ENCODE peak calls at places on chromosome 20, in four cellular contexts. T, R, I and G are unnamed samples.

GRCh38 chr20:4455301-4455701 is 266.4 kb upstream of the PRND start:
- DNase-seq in T (no peak), R (no peak), I (no peak), G (no peak)

GRCh38 chr20:1434571-1435336 is 31.9 kb downstream of the NSFL1C start:
- DNase-seq in T (peak), R (no peak), I (no peak), G (peak)

GRCh38 chr20:12535770-12536169 is 473.0 kb upstream of the SPTLC3 start:
- DNase-seq in T (no peak), R (no peak), I (no peak), G (no peak)

GRCh38 chr20:2089447-2089846 is 12.2 kb upstream of the STK35 start:
- DNase-seq in T (no peak), R (no peak), I (no peak), G (no peak)

GRCh38 chr20:31846793-31847138 is 1.4 kb upstream of the FOXS1 start:
- DNase-seq in T (no peak), R (no peak), I (no peak), G (no peak)

GRCh38 chr20:11844691-11845090 is 73.0 kb upstream of the BTBD3 start:
- DNase-seq in T (no peak), R (no peak), I (no peak), G (no peak)

GRCh38 chr20:43415661-43416430 is 41.9 kb upstream of the SRSF6 start:
- DNase-seq in T (no peak), R (no peak), I (no peak), G (no peak)

GRCh38 chr20:25061821-25062530 is 4.0 kb upstream of the ACSS1 start:
- DNase-seq in T (no peak), R (no peak), I (no peak), G (no peak)

GRCh38 chr20:35049776-35050352 is 42.7 kb downstream of the TRPC4AP start:
- DNase-seq in T (no peak), R (peak), I (no peak), G (no peak)

GRCh38 chr20:50269111-50270033 is 78.7 kb downstream of the CEBPB start:
- DNase-seq in T (no peak), R (no peak), I (no peak), G (no peak)

GRCh38 chr20:31497838-31498540 is 16.3 kb upstream of the HM13 start:
- DNase-seq in T (no peak), R (no peak), I (no peak), G (no peak)

GRCh38 chr20:18058661-18059467 is 1.1 kb upstream of the OVOL2 start:
- DNase-seq in T (peak), R (peak), I (peak), G (no peak)

GRCh38 chr20:3434232-3434631 is 26.8 kb upstream of the DNAAF9 start:
- DNase-seq in T (no peak), R (no peak), I (no peak), G (no peak)

GRCh38 chr20:18504479-18505060 is 3.2 kb upstream of the SEC23B start:
- DNase-seq in T (no peak), R (no peak), I (no peak), G (no peak)

GRCh38 chr20:48405909-48406308 is 421.9 kb downstream of the PREX1 start:
- DNase-seq in T (no peak), R (peak), I (no peak), G (no peak)

GRCh38 chr20:41889125-41889870 is 271.1 kb upstream of the CHD6 start:
- DNase-seq in T (no peak), R (peak), I (no peak), G (no peak)

GRCh38 chr20:52959125-52959524 is 13.0 kb upstream of the TSHZ2 start:
- DNase-seq in T (no peak), R (peak), I (peak), G (no peak)

GRCh38 chr20:55740076-55740475 is 265.2 kb downstream of the CBLN4 start:
- DNase-seq in T (no peak), R (no peak), I (no peak), G (no peak)

GRCh38 chr20:52104546-52105044 is 87.0 kb downstream of the ZFP64 start:
- DNase-seq in T (no peak), R (peak), I (peak), G (no peak)

GRCh38 chr20:63553251-63553932 is 567 bp upstream of the FNDC11 start:
- DNase-seq in T (peak), R (peak), I (peak), G (peak)

GRCh38 chr20:53009979-53010735 is 38.0 kb downstream of the TSHZ2 start:
- DNase-seq in T (no peak), R (no peak), I (no peak), G (no peak)

GRCh38 chr20:41149679-41150131 is 12.4 kb downstream of the PLCG1 start:
- DNase-seq in T (no peak), R (peak), I (no peak), G (no peak)

GRCh38 chr20:25025091-25025861 is 32.7 kb downstream of the ACSS1 start:
- DNase-seq in T (no peak), R (no peak), I (no peak), G (no peak)

GRCh38 chr20:34076952-34077351 is 35.1 kb downstream of the EIF2S2 start:
- DNase-seq in T (no peak), R (no peak), I (no peak), G (no peak)

GRCh38 chr20:25867776-25868649 is 171.4 kb upstream of the ZNF337 start:
- DNase-seq in T (peak), R (peak), I (peak), G (peak)

GRCh38 chr20:9028419-9028818 is 40.5 kb upstream of the PLCB4 start:
- DNase-seq in T (no peak), R (no peak), I (no peak), G (no peak)

GRCh38 chr20:53262294-53262840 is 290.2 kb downstream of the TSHZ2 start:
- DNase-seq in T (no peak), R (no peak), I (no peak), G (no peak)

GRCh38 chr20:31260326-31260932 is 3.0 kb downstream of the DEFB115 start:
- DNase-seq in T (no peak), R (peak), I (no peak), G (no peak)

GRCh38 chr20:7893019-7893730 is 47.1 kb downstream of the HAO1 start:
- DNase-seq in T (no peak), R (no peak), I (no peak), G (no peak)

GRCh38 chr20:17637985-17638640 is 43.9 kb downstream of the RRBP1 start:
- DNase-seq in T (no peak), R (no peak), I (no peak), G (no peak)

GRCh38 chr20:11553603-11554002 is 364.1 kb upstream of the BTBD3 start:
- DNase-seq in T (no peak), R (peak), I (no peak), G (no peak)

GRCh38 chr20:48841861-48842529 is 14.2 kb upstream of the PREX1 start:
- DNase-seq in T (no peak), R (peak), I (no peak), G (no peak)

GRCh38 chr20:39632176-39632575 is 670.0 kb downstream of the DHX35 start:
- DNase-seq in T (no peak), R (no peak), I (no peak), G (no peak)

GRCh38 chr20:29079769-29080690 is 2177.4 kb upstream of the DEFB115 start:
- DNase-seq in T (no peak), R (peak), I (no peak), G (no peak)

GRCh38 chr20:48556956-48557355 is 270.8 kb downstream of the PREX1 start:
- DNase-seq in T (no peak), R (no peak), I (peak), G (no peak)

GRCh38 chr20:34377072-34377847 is 14.2 kb downstream of the ITCH start:
- DNase-seq in T (peak), R (no peak), I (no peak), G (peak)

GRCh38 chr20:53961527-53961926 is 108.9 kb downstream of the BCAS1 start:
- DNase-seq in T (no peak), R (no peak), I (no peak), G (no peak)

GRCh38 chr20:63706852-63707557 is 771 bp downstream of the ARFRP1 start:
- DNase-seq in T (peak), R (peak), I (peak), G (peak)

GRCh38 chr20:15310361-15310760 is 972.9 kb upstream of the FLRT3 start:
- DNase-seq in T (no peak), R (no peak), I (no peak), G (no peak)

GRCh38 chr20:45685896-45686295 is 15.9 kb upstream of the WFDC11 start:
- DNase-seq in T (no peak), R (peak), I (peak), G (no peak)
- TF ChIP-seq CTCF in T (no peak), R (no peak), I (peak), G (no peak)

GRCh38 chr20:32893263-32893877 is 34.6 kb downstream of the EFCAB8 start:
- DNase-seq in T (no peak), R (no peak), I (no peak), G (no peak)

GRCh38 chr20:32894711-32895355 is 36.1 kb downstream of the EFCAB8 start:
- DNase-seq in T (no peak), R (no peak), I (no peak), G (no peak)

GRCh38 chr20:32891491-32891890 is 32.8 kb downstream of the EFCAB8 start:
- DNase-seq in T (no peak), R (no peak), I (no peak), G (no peak)

GRCh38 chr20:32891926-32892660 is 33.4 kb downstream of the EFCAB8 start:
- DNase-seq in T (peak), R (no peak), I (no peak), G (no peak)

DNA sequence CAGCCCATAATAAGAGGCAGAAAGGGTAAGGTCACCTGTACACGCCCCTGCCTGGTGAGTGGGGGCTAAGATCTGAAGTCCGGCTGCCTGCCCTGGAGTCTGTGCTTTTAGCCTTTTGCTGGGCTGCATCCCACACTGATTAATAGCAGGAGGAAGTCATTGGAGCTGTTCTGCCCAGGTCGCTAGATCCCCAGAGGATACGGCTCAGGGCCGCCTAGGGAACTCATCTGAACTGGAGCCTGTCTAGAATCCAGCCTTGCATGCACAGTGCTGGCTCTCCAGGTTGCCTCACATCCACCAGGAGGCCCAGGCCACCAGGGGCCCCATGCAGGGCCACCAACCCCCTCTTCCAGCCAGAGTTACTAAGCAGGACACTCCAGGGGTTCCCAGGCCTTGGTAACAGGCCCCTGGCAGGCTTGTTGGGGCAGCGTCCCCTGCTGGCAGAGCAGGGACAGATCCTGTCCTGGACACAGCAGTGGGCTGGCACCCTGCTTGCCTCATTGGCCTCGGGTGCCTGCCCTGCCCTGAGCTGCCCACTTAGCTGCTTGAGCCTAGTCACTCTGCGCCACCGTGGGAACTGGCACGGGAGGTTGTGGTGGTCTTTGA is 35.3 kb downstream of the EFCAB8 start:
- DNase-seq in T (peak), R (peak), I (peak), G (peak)
- TF ChIP-seq CTCF in T (peak), R (peak), I (peak), G (peak)

GRCh38 chr20:44521484-44522481 is at the start of gene SERINC3:
- DNase-seq in T (peak), R (peak), I (peak), G (peak)
- TF ChIP-seq CTCF in T (peak), R (peak), I (no peak), G (peak)

GRCh38 chr20:59082981-59083380 is 40.4 kb upstream of the PRELID3B start:
- DNase-seq in T (no peak), R (peak), I (no peak), G (no peak)

GRCh38 chr20:59084041-59084841 is 41.7 kb upstream of the PRELID3B start:
- DNase-seq in T (no peak), R (no peak), I (no peak), G (no peak)

GRCh38 chr20:59081036-59081435 is 38.5 kb upstream of the PRELID3B start:
- DNase-seq in T (no peak), R (no peak), I (no peak), G (no peak)

GRCh38 chr20:59078231-59078630 is 35.6 kb upstream of the PRELID3B start:
- DNase-seq in T (no peak), R (no peak), I (no peak), G (no peak)

DNA sequence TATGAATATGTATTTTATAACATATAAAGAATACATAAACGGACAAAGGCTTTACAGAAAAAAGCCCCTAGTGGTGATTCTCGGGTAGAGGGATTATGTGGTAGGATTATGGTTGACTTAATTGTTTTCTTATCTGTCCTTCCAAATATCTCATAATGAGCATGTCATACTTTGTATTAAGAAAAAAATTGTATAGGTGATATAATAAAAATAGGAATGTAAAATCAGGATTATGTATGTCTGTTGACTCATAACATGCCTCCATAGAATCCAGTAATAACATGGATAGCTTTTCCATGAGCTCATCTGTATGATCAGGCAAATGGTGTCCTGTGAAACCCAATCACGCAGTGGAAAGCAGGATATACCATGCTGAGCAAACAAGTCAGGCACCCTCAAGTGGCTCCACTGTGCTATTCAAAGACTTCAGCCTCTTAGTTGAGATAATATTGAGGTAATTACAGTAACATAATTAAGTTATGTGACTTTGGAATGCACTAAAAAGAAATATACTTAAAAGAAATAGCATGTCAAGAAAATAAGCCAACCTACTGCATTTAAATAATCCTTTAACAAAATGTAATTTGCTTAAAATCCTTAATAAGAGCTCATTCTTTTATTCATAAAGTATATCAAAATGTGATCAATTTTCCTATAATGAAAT is 39.6 kb upstream of the PRELID3B start:
- DNase-seq in T (no peak), R (peak), I (no peak), G (no peak)
- TF ChIP-seq CTCF in T (no peak), R (peak), I (peak), G (no peak)

GRCh38 chr20:38334016-38334415 is 12.3 kb upstream of the LBP start:
- DNase-seq in T (no peak), R (no peak), I (no peak), G (no peak)

GRCh38 chr20:38340693-38341092 is 5.6 kb upstream of the LBP start:
- DNase-seq in T (no peak), R (no peak), I (no peak), G (no peak)

GRCh38 chr20:38338849-38339520 is 7.3 kb upstream of the LBP start:
- DNase-seq in T (no peak), R (no peak), I (no peak), G (no peak)

GRCh38 chr20:38339993-38340392 is 6.3 kb upstream of the LBP start:
- DNase-seq in T (no peak), R (no peak), I (no peak), G (no peak)

GRCh38 chr20:38337561-38338140 is 8.6 kb upstream of the LBP start:
- DNase-seq in T (peak), R (peak), I (peak), G (no peak)
- TF ChIP-seq CTCF in T (no peak), R (peak), I (peak), G (no peak)

GRCh38 chr20:45445805-45446562 is 23.6 kb upstream of the WFDC2 start:
- DNase-seq in T (peak), R (peak), I (peak), G (peak)
- TF ChIP-seq CTCF in T (peak), R (peak), I (peak), G (peak)

GRCh38 chr20:23776067-23776771 is 25.5 kb upstream of the CST1 start:
- DNase-seq in T (no peak), R (no peak), I (peak), G (no peak)
- TF ChIP-seq CTCF in T (no peak), R (no peak), I (peak), G (no peak)

DNA sequence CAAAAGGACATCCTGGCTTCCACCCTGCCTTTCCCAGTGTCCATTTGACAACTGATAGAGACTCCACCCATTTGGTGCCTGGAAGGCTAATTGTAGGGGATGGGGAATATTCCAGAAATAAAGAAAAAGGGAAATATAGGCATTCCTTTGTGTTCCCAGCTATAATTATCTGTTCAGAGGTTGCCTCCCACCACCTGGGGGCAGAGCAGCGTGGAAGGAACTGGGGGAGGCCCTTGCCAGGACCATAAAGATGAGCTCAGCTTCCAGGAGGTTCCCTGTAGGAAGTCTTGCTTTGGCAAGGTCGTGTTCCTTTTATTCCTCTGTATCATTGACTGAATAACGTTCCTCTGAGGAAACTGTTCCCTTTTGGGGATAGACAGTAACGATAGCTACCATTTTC is 214.7 kb downstream of the TFAP2C start:
- DNase-seq in T (no peak), R (peak), I (no peak), G (no peak)
- TF ChIP-seq CTCF in T (no peak), R (no peak), I (peak), G (no peak)